ENCODE peak calls at places on chromosomes 16 and 17, in ten cellular contexts. W is naive thymus-derived CD4-positive, alpha-beta T cell; Y is iris pigment epithelial cell; X is EH; D is endothelial cell; K is activated T-cell treated with anti-CD3 and anti-CD28 coated beads, Interleukin-2, amount 50 U/mL, for 48 hours; A is HEK293T; H is sciatic nerve; P is mucosa of descending colon; G is memory B cell. F is an unnamed sample.

GRCh38 chr17:1511756-1512321 is 4.6 kb downstream of the INPP5K start:
- DNase-seq in W (no peak), Y (no peak), X (peak; percentile 39), D (no peak), K (no peak), A (no peak), H (no peak), P (peak; percentile 67), G (no peak), F (peak; percentile 39)

GRCh38 chr17:65568918-65569317 is 7.5 kb upstream of the AXIN2 start:
- DNase-seq in W (no peak), Y (no peak), X (no peak), D (no peak), K (no peak), A (no peak), H (no peak), P (no peak), G (no peak), F (no peak)

GRCh38 chr17:40938981-40939380 is 1.5 kb upstream of the KRT23 start:
- DNase-seq in W (no peak), Y (no peak), X (peak; percentile 62), D (no peak), K (no peak), A (no peak), H (no peak), P (no peak), G (no peak), F (no peak)

GRCh38 chr17:61611323-61611722 is 20.3 kb upstream of the NACA2 start:
- DNase-seq in W (no peak), Y (no peak), X (no peak), D (no peak), K (no peak), A (no peak), H (no peak), P (no peak), G (no peak), F (no peak)

GRCh38 chr17:76956846-76957540 is 88.8 kb downstream of the MGAT5B start:
- DNase-seq in W (no peak), Y (no peak), X (no peak), D (no peak), K (no peak), A (no peak), H (no peak), P (no peak), G (no peak), F (no peak)

GRCh38 chr17:40953876-40954275 is 12.9 kb downstream of the KRT39 start:
- DNase-seq in W (no peak), Y (peak; percentile 97), X (peak; percentile 73), D (no peak), K (no peak), A (no peak), H (no peak), P (no peak), G (no peak), F (no peak)

GRCh38 chr17:58325289-58325726 is 3.3 kb downstream of the TSPOAP1 start:
- DNase-seq in W (no peak), Y (no peak), X (no peak), D (no peak), K (no peak), A (no peak), H (no peak), P (no peak), G (no peak), F (peak; percentile 79)

GRCh38 chr16:85750827-85751641 is at the start of gene C16orf74:
- DNase-seq in W (no peak), Y (peak; percentile 38), X (peak; percentile 68), D (peak; percentile 31), K (no peak), A (peak; percentile 80), H (no peak), P (peak; percentile 73), G (no peak), F (no peak)

GRCh38 chr17:40340880-40341807 is 23.4 kb downstream of the GJD3 start:
- DNase-seq in W (peak; percentile 85), Y (peak; percentile 79), X (peak; percentile 86), D (peak; percentile 71), K (peak; percentile 88), A (peak; percentile 61), H (peak; percentile 93), P (peak; percentile 94), G (peak; percentile 92), F (peak; percentile 69)

GRCh38 chr16:4859900-4860255 is 12.6 kb downstream of the UBN1 start:
- DNase-seq in W (no peak), Y (peak; percentile 45), X (no peak), D (no peak), K (no peak), A (no peak), H (no peak), P (no peak), G (no peak), F (peak; percentile 88)

GRCh38 chr17:43579570-43580140 is 33.5 kb upstream of the ETV4 start:
- DNase-seq in W (no peak), Y (peak; percentile 82), X (peak; percentile 88), D (no peak), K (no peak), A (no peak), H (no peak), P (no peak), G (no peak), F (no peak)

GRCh38 chr17:20613905-20614304 is 34.4 kb downstream of the CDRT15L2 start:
- DNase-seq in W (no peak), Y (no peak), X (no peak), D (no peak), K (no peak), A (no peak), H (no peak), P (no peak), G (no peak), F (no peak)

GRCh38 chr17:71163121-71163812 is 957.6 kb upstream of the SOX9 start:
- DNase-seq in W (no peak), Y (peak; percentile 70), X (no peak), D (no peak), K (no peak), A (peak; percentile 37), H (no peak), P (no peak), G (no peak), F (no peak)

GRCh38 chr16:47026492-47026891 is 53.0 kb upstream of the DNAJA2 start:
- DNase-seq in W (no peak), Y (no peak), X (no peak), D (no peak), K (no peak), A (no peak), H (no peak), P (no peak), G (no peak), F (no peak)

GRCh38 chr16:3509470-3509928 is 8.7 kb downstream of the CLUAP1 start:
- DNase-seq in W (peak; percentile 78), Y (peak; percentile 50), X (no peak), D (no peak), K (peak; percentile 73), A (no peak), H (peak; percentile 46), P (peak; percentile 62), G (no peak), F (no peak)

GRCh38 chr16:53643474-53643873 is 60.2 kb downstream of the RPGRIP1L start:
- DNase-seq in W (no peak), Y (no peak), X (no peak), D (no peak), K (no peak), A (no peak), H (no peak), P (no peak), G (no peak), F (no peak)

GRCh38 chr16:29126057-29126494 is 141.2 kb downstream of the LAT start:
- DNase-seq in W (peak; percentile 39), Y (no peak), X (no peak), D (no peak), K (no peak), A (no peak), H (no peak), P (no peak), G (no peak), F (no peak)

F was measured in G401.